ENCODE peak calls at places on chromosomes 7 and 10, in six cellular contexts. S is tibial artery; A is adrenal gland; F is MM.1S; J is CD4-positive, alpha-beta memory T cell; L is CD4-positive, alpha-beta T cell. X is an unnamed sample.

GRCh38 chr7:93515144-93515543 is 59.4 kb downstream of the CALCR start:
- DNase-seq in A (no peak), F (no peak), J (no peak), L (no peak), S (no peak), X (no peak)

GRCh38 chr7:3805151-3805550 is 504.1 kb downstream of the SDK1 start:
- DNase-seq in A (no peak), L (no peak), J (no peak), S (no peak), F (no peak), X (no peak)

GRCh38 chr10:28410420-28411135 is 107.7 kb upstream of the MPP7 start:
- DNase-seq in L (no peak), S (no peak), F (no peak), J (no peak), A (no peak), X (no peak)

GRCh38 chr7:2732959-2733584 is 45.1 kb downstream of the AMZ1 start:
- DNase-seq in S (peak; percentile 90), J (no peak), F (no peak), A (peak; percentile 51), L (no peak), X (peak; percentile 54)

GRCh38 chr7:39199951-39200350 is 222.2 kb downstream of the POU6F2 start:
- DNase-seq in J (no peak), S (no peak), L (no peak), F (no peak), A (no peak), X (no peak)

GRCh38 chr10:76547352-76547972 is 1090.1 kb downstream of the KCNMA1 start:
- DNase-seq in F (peak; percentile 76), S (peak; percentile 85), L (no peak), J (peak; percentile 2), A (peak; percentile 81), X (peak; percentile 14)

GRCh38 chr10:24207781-24208611 is 942 bp upstream of the KIAA1217 start:
- DNase-seq in J (no peak), A (peak; percentile 60), L (no peak), S (no peak), F (no peak), X (no peak)

GRCh38 chr7:105802611-105803520 is 73.5 kb downstream of the ATXN7L1 start:
- DNase-seq in L (no peak), A (no peak), J (no peak), F (no peak), S (no peak), X (no peak)

GRCh38 chr7:46229409-46229808 is 308.3 kb upstream of the IGFBP3 start:
- DNase-seq in S (no peak), J (no peak), L (no peak), F (no peak), A (no peak), X (peak; percentile 84)

GRCh38 chr10:113019096-113019495 is 69.0 kb downstream of the TCF7L2 start:
- DNase-seq in L (no peak), J (no peak), F (no peak), A (no peak), S (no peak), X (no peak)

GRCh38 chr10:122492955-122493597 is 31.7 kb downstream of the HTRA1 start:
- DNase-seq in S (peak; percentile 68), F (no peak), J (no peak), A (no peak), L (no peak), X (no peak)
- H3K27ac ChIP-seq in S (peak overlapping the region; percentile 76), F (no peak overlapping the region), J (no peak overlapping the region), A (no peak overlapping the region), L (no peak overlapping the region), X (peak overlapping the region; percentile 84)

GRCh38 chr10:89553064-89553734 is 17.8 kb upstream of the SLC16A12 start:
- DNase-seq in F (no peak), L (no peak), J (no peak), S (no peak), A (no peak), X (peak; percentile 65)

GRCh38 chr10:89552213-89552612 is 16.8 kb upstream of the SLC16A12 start:
- DNase-seq in L (no peak), J (no peak), S (no peak), F (no peak), A (no peak), X (no peak)

GRCh38 chr10:89556590-89556989 is 21.2 kb upstream of the SLC16A12 start:
- DNase-seq in S (no peak), J (no peak), A (no peak), L (no peak), F (no peak), X (no peak)

GRCh38 chr10:89555688-89556445 is 20.5 kb upstream of the SLC16A12 start:
- DNase-seq in F (no peak), S (no peak), J (no peak), L (no peak), A (no peak), X (no peak)

DNA sequence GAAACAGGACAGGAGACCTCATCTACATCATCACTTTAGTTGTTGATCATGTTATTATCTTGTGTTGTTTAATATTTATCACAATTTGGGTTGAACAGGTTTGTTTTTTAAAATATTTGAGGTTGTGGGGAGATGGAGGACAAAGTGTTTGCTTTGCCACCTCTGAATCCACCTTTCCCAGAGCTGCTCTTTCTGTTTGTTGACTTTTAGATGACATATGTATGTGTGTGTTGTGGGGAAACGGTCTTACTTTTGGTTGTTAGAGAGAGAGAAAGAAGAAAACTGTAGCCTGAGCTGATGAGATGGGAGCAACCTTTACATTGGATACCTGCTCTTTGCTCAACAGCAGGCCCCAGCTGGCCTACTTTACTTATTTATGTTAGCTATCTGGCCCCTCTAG is 19.0 kb upstream of the SLC16A12 start:
- DNase-seq in S (no peak), L (no peak), F (no peak), A (no peak), J (no peak), X (no peak)
- H3K27ac ChIP-seq in S (no peak overlapping the region), L (no peak overlapping the region), F (no peak overlapping the region), A (no peak overlapping the region), J (no peak overlapping the region), X (no peak overlapping the region)

GRCh38 chr10:96919785-96920425 is 87.8 kb downstream of the LCOR start:
- DNase-seq in S (no peak), L (no peak), F (no peak), A (no peak), J (no peak), X (no peak)
- H3K27ac ChIP-seq in S (no peak overlapping the region), L (no peak overlapping the region), F (no peak overlapping the region), A (no peak overlapping the region), J (no peak overlapping the region), X (no peak overlapping the region)

GRCh38 chr10:102763037-102763607 is 19.4 kb downstream of the WBP1L start:
- DNase-seq in L (no peak), A (no peak), S (no peak), J (no peak), F (no peak), X (no peak)
- H3K27ac ChIP-seq in L (no peak overlapping the region), A (peak overlapping the region; percentile 35), S (no peak overlapping the region), J (no peak overlapping the region), F (no peak overlapping the region), X (no peak overlapping the region)

GRCh38 chr10:6924166-6924565 is 344.1 kb upstream of the PRKCQ start:
- DNase-seq in S (no peak), F (no peak), J (no peak), A (no peak), L (no peak), X (peak; percentile 29)

GRCh38 chr10:6927001-6927400 is 346.9 kb upstream of the PRKCQ start:
- DNase-seq in J (no peak), S (no peak), L (no peak), F (peak; percentile 27), A (no peak), X (no peak)

GRCh38 chr10:6929157-6929830 is 349.2 kb upstream of the PRKCQ start:
- DNase-seq in F (peak; percentile 58), J (no peak), A (no peak), L (no peak), S (no peak), X (no peak)

DNA sequence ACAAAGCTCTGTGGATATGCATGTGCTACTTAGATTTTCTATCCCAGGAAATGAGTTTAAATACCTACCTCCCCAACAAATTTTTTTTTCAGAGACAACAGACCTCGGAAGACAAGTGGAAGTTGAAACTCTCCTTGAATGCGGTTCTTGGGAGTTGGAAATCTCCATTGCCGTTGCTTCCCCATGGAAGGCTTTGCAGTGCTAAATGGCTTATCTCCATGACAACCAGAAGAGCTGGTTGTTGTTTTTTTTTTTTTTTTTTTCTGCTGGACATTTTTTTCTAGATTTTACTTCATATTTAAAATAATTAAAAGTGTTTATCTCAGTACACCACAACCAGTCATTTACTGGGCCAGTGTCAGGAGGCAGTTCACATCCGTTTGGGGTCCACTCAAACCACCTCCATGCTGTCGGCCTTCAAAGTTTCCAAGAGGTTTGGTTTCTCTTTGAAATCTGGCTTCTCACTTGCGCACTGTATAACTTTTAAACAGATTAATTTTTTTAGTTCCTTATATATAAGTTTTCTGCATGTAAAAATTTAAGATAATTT is 348.5 kb upstream of the PRKCQ start:
- DNase-seq in A (no peak), J (no peak), F (no peak), S (no peak), L (no peak), X (no peak)
- H3K27ac ChIP-seq in A (no peak overlapping the region), J (no peak overlapping the region), F (peak overlapping the region; percentile 100), S (no peak overlapping the region), L (no peak overlapping the region), X (no peak overlapping the region)

GRCh38 chr7:129887865-129888264 is 64.9 kb downstream of the UBE2H start:
- DNase-seq in S (no peak), F (no peak), A (no peak), L (no peak), J (no peak), X (no peak)

GRCh38 chr7:129886818-129887186 is 66.0 kb downstream of the UBE2H start:
- DNase-seq in F (no peak), L (no peak), J (no peak), S (no peak), A (no peak), X (no peak)

GRCh38 chr7:129884495-129884894 is 68.3 kb downstream of the UBE2H start:
- DNase-seq in J (no peak), S (no peak), F (no peak), A (no peak), L (no peak), X (no peak)

GRCh38 chr7:129889133-129889854 is 63.5 kb downstream of the UBE2H start:
- DNase-seq in L (no peak), A (peak; percentile 36), S (no peak), F (no peak), J (no peak), X (no peak)

DNA sequence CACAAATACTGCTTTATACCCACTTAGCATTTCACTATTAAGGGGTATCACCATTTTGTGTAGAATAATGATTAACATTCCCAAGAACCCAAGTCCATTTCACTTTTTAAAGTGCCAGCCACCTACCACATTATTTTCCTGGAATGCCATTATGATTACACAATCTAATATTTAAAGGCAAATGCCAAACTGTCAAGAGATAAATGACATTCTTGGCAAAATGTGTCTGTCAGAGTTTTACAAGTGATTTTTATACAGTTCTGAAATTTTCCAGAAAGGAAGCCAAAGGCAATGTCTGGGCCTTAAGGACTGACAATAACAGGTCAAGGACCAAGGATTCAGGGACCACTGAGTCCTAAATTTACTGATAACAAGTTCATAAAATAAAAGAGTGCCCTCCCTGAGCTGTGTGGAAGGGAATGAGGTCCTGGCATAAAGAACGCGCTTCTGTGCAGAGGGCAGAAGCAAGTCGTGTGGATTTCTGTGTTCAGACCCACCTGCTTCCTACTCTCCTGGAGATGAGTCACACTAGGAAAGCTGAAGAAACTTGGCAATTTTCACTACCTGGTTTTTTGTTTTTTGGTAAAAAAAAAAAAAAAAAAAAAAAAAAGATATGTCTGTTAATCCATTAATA is 66.5 kb downstream of the UBE2H start:
- DNase-seq in F (no peak), J (no peak), L (no peak), A (no peak), S (no peak), X (no peak)
- H3K27ac ChIP-seq in F (no peak overlapping the region), J (no peak overlapping the region), L (no peak overlapping the region), A (peak overlapping the region; percentile 56), S (no peak overlapping the region), X (no peak overlapping the region)